ENCODE peak calls at places on chromosomes 6 and 20, in nine cellular contexts. U is GM23248; J is mammary epithelial cell; O is CD8-positive, alpha-beta memory T cell; K is upper lobe of right lung; E is stomach; Y is prostate gland; A is naive thymus-derived CD4-positive, alpha-beta T cell; T is tibial nerve. S is an unnamed sample.
A peak's percentile ranks its signal among the peaks of the same experiment; 100 is the strongest.

GRCh38 chr6:30006170-30007131 is 54.6 kb upstream of the POLR1H start:
- DNase-seq in U (peak; percentile 60), J (no peak), O (no peak), K (peak; percentile 73), E (peak; percentile 35), Y (peak; percentile 39), A (no peak), T (peak; percentile 27), S (peak; percentile 78)

GRCh38 chr20:8335059-8335458 is 203.0 kb downstream of the PLCB1 start:
- DNase-seq in U (no peak), J (no peak), O (no peak), K (no peak), E (no peak), Y (no peak), A (no peak), T (no peak), S (no peak)

GRCh38 chr6:157579467-157580031 is 198.6 kb downstream of the ZDHHC14 start:
- DNase-seq in U (no peak), J (peak; percentile 42), O (no peak), K (no peak), E (no peak), Y (peak; percentile 31), A (no peak), T (no peak), S (no peak)

GRCh38 chr20:61803416-61803902 is 262.2 kb downstream of the TAF4 start:
- DNase-seq in U (peak; percentile 11), J (no peak), O (no peak), K (peak; percentile 44), E (no peak), Y (no peak), A (no peak), T (no peak), S (peak; percentile 55)

GRCh38 chr6:142820336-142821016 is 124.5 kb downstream of the HIVEP2 start:
- DNase-seq in U (no peak), J (no peak), O (no peak), K (no peak), E (no peak), Y (no peak), A (no peak), T (no peak), S (no peak)

GRCh38 chr6:33861722-33862121 is 57.9 kb upstream of the MLN start:
- DNase-seq in U (no peak), J (no peak), O (no peak), K (no peak), E (no peak), Y (no peak), A (no peak), T (no peak), S (no peak)

GRCh38 chr6:8858854-8859257 is 423.5 kb upstream of the SLC35B3 start:
- DNase-seq in U (no peak), J (no peak), O (no peak), K (no peak), E (no peak), Y (no peak), A (no peak), T (no peak), S (no peak)

GRCh38 chr6:45493761-45494160 is 116.0 kb upstream of the SUPT3H start:
- DNase-seq in U (no peak), J (no peak), O (no peak), K (no peak), E (no peak), Y (no peak), A (no peak), T (no peak), S (no peak)

GRCh38 chr6:90109141-90109540 is 187.5 kb downstream of the BACH2 start:
- DNase-seq in U (no peak), J (no peak), O (no peak), K (no peak), E (no peak), Y (no peak), A (no peak), T (no peak), S (no peak)

GRCh38 chr6:139485742-139486475 is 111.5 kb upstream of the CITED2 start:
- DNase-seq in U (no peak), J (no peak), O (no peak), K (no peak), E (no peak), Y (peak; percentile 29), A (no peak), T (no peak), S (no peak)

GRCh38 chr6:26555505-26556262 is 17.5 kb downstream of the HMGN4 start:
- DNase-seq in U (peak; percentile 53), J (peak; percentile 15), O (no peak), K (no peak), E (no peak), Y (no peak), A (no peak), T (no peak), S (no peak)

GRCh38 chr6:101429291-101429690 is 35.8 kb downstream of the GRIK2 start:
- DNase-seq in U (peak; percentile 27), J (no peak), O (no peak), K (no peak), E (no peak), Y (no peak), A (no peak), T (no peak), S (no peak)

GRCh38 chr6:149164199-149164745 is 153.2 kb upstream of the TAB2 start:
- DNase-seq in U (no peak), J (no peak), O (no peak), K (no peak), E (no peak), Y (no peak), A (no peak), T (no peak), S (no peak)

GRCh38 chr20:39877792-39878191 is 811.2 kb downstream of the MAFB start:
- DNase-seq in U (no peak), J (no peak), O (no peak), K (no peak), E (no peak), Y (no peak), A (no peak), T (no peak), S (no peak)

GRCh38 chr20:32165836-32166545 is 41.6 kb downstream of the PLAGL2 start:
- DNase-seq in U (no peak), J (no peak), O (no peak), K (peak; percentile 39), E (no peak), Y (no peak), A (no peak), T (no peak), S (peak; percentile 33)

DNA sequence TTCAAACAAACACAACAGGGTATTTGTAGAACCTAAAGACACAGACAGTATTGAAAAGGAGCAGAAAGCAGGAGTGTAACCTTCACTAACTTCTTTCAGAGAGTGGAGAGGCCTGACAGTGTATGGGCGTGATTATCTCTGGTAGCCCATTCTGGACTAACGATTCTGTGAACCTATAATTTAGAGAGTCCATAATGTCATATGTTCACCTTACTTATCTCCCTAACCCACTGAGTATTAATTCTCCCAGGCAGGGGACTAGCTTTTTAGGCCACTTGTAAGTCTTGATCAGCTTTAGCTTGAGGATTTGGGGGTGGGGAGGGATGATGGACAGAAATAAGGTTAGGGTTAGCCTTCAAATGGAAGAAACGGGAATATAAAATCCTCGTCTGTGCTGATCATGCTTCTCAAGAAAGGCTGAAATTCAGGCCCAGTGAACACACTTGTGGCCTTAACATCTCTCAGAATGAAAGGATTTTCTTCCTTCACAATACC is 2.8 kb upstream of the PARD6B start:
- DNase-seq in U (no peak), J (no peak), O (no peak), K (no peak), E (no peak), Y (no peak), A (no peak), T (no peak), S (no peak)
- H3K4me1 ChIP-seq in U (peaks cover 23% of the 10 kb centered on the region), J (peaks cover 57% of the 10 kb centered on the region), O (peaks cover 14% of the 10 kb centered on the region), K (peaks cover 21% of the 10 kb centered on the region), E (peaks cover 38% of the 10 kb centered on the region), Y (peaks cover 3% of the 10 kb centered on the region), A (peaks cover 14% of the 10 kb centered on the region), T (no peaks in the 10 kb centered on the region), S (peaks cover 8% of the 10 kb centered on the region)

DNA sequence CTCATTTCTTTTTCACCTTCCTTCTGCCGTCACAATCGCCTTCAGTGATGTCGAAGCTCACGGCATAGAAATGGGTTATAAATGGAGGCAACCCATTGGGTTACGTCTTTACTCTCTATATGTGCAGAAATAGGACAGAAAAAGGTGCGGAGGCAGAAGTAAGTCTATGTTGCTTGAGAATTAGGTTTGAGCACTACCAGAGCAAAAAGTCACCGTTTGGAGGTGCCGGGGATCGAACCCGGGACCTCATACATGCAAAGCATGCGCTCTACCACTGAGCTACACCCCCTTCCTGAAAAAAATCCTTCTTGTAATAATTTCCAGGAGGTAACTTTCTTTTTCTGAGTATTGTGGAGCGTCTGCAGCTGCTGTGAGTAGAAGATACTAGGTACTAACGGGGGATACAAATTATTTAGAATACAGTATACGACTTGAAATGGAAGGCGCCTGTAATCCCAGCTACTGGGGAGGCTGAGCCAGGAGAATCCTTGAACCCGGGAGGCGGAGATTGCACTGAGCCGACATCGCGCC is 134.2 kb downstream of the TRIM27 start:
- DNase-seq in U (peak; percentile 71), J (peak; percentile 76), O (no peak), K (no peak), E (no peak), Y (no peak), A (no peak), T (no peak), S (no peak)
- H3K4me3 ChIP-seq in U (peak overlapping the region; percentile 84), J (peak overlapping the region; percentile 49), O (no peak overlapping the region), K (peak overlapping the region; percentile 8), E (peak overlapping the region; percentile 32), Y (no peak overlapping the region), A (no peak overlapping the region), T (no peak overlapping the region), S (no peak overlapping the region)

DNA sequence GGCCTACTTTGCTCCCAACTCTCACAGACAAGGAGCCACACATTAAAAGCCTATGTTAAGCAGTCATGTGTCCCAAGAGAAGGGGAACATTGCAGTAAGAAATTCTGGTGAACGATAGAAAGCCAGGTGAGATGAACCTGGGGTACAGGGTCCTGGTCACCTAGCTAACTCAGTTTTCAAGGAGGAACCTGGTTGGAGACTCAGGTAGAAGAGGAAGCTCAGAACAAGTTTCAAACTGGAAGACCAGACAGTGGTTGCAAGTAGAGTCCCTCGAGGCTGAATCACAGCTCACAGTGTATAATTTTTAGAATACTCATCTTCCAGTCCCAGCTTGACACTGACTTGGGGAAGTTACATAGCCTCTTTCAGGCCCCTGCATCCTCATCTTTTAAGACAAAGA is 45.6 kb upstream of the TMEM170B start:
- DNase-seq in U (peak; percentile 26), J (no peak), O (no peak), K (no peak), E (no peak), Y (no peak), A (no peak), T (no peak), S (no peak)
- H3K4me1 ChIP-seq in U (peaks cover 3% of the 10 kb centered on the region), J (peaks cover 3% of the 10 kb centered on the region), O (no peaks in the 10 kb centered on the region), K (peaks cover 15% of the 10 kb centered on the region), E (no peaks in the 10 kb centered on the region), Y (no peaks in the 10 kb centered on the region), A (peaks cover 10% of the 10 kb centered on the region), T (no peaks in the 10 kb centered on the region), S (peaks cover 36% of the 10 kb centered on the region)

DNA sequence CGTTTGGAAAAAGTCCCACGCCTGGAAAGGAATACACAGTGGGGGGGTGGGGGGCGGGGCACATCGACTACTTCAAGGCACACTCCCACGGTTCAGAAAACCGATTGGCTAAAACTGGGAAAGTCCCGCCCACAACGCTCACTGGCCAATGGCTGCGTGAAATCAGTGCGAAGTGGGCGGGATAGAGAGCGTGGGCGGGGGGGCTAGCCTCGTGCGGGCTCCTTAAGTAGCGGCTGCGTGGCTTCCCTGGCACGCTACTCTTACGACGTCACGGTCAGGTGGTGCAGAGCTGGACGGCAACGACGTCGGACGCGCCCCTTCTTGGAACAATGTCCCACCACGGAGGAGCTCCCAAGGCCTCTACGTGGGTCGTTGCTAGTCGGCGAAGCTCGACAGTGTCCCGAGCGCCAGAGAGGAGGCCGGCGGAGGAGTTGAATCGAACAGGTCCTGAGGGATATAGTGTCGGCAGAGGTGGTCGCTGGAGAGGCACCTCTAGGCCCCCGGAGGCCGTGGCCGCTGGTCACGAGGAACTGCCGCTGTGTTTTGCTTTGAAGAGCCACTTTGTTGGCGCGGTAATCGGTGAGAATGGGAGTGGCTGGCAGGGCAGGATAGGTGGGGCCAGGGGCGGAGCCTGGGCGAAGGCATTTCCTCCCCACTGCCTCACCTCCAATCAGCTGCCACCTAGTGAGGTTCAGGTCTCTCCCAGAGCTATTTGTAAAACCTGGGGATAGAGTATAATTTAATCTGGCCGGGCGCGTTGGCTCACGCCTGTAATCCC is at the start of gene DDX43:
- DNase-seq in U (peak; percentile 58), J (no peak), O (peak; percentile 59), K (peak; percentile 87), E (no peak), Y (peak; percentile 10), A (no peak), T (peak; percentile 25), S (peak; percentile 84)
- H3K4me3 ChIP-seq in U (peak within 1 kb of the TSS; percentile 57), J (no peak within 1 kb of the TSS), O (no peak within 1 kb of the TSS), K (peak within 1 kb of the TSS; percentile 36), E (no peak within 1 kb of the TSS), Y (peak within 1 kb of the TSS; percentile 9), A (peak within 1 kb of the TSS; percentile 43), T (peak within 1 kb of the TSS; percentile 4), S (no peak within 1 kb of the TSS)